ENCODE peak calls at places on chromosomes 7 and 10, in seven cellular contexts. One of them, this sample, is unnamed. For H3K4me1, the result is how much of the 10 kb centered on the place peaks cover.

GRCh38 chr10:2895616-2896196 is 171.6 kb upstream of the PFKP start:
- DNase-seq in tibial artery: no peak
- DNase-seq in mammary epithelial cell: no peak
- DNase-seq in heart left ventricle: no peak
- DNase-seq in vagina: peak
- DNase-seq in GM12878: no peak
- DNase-seq in fibroblast of lung: no peak
- DNase-seq in this sample: no peak

GRCh38 chr10:107091126-107091525 is 73.4 kb downstream of the SORCS1 start:
- DNase-seq in tibial artery: no peak
- DNase-seq in mammary epithelial cell: no peak
- DNase-seq in heart left ventricle: no peak
- DNase-seq in vagina: no peak
- DNase-seq in GM12878: no peak
- DNase-seq in fibroblast of lung: no peak
- DNase-seq in this sample: no peak

GRCh38 chr7:716636-717035 is 9.9 kb upstream of the DNAAF5 start:
- DNase-seq in tibial artery: no peak
- DNase-seq in mammary epithelial cell: no peak
- DNase-seq in heart left ventricle: no peak
- DNase-seq in vagina: no peak
- DNase-seq in GM12878: no peak
- DNase-seq in fibroblast of lung: no peak
- DNase-seq in this sample: no peak

GRCh38 chr7:27188666-27189559 is 3.9 kb upstream of the HOXA11 start:
- DNase-seq in tibial artery: peak
- DNase-seq in mammary epithelial cell: no peak
- DNase-seq in heart left ventricle: peak
- DNase-seq in vagina: no peak
- DNase-seq in GM12878: no peak
- DNase-seq in fibroblast of lung: no peak
- DNase-seq in this sample: peak

GRCh38 chr10:68560201-68560915 is at the start of gene TET1:
- DNase-seq in tibial artery: peak
- DNase-seq in mammary epithelial cell: peak
- DNase-seq in heart left ventricle: peak
- DNase-seq in vagina: no peak
- DNase-seq in GM12878: no peak
- DNase-seq in fibroblast of lung: peak
- DNase-seq in this sample: peak

GRCh38 chr10:28914721-28915120 is 237.4 kb downstream of the BAMBI start:
- DNase-seq in tibial artery: no peak
- DNase-seq in mammary epithelial cell: no peak
- DNase-seq in heart left ventricle: no peak
- DNase-seq in vagina: no peak
- DNase-seq in GM12878: no peak
- DNase-seq in fibroblast of lung: no peak
- DNase-seq in this sample: no peak

GRCh38 chr10:51501396-51501795 is 198.0 kb downstream of the CSTF2T start:
- DNase-seq in tibial artery: no peak
- DNase-seq in mammary epithelial cell: no peak
- DNase-seq in heart left ventricle: no peak
- DNase-seq in vagina: no peak
- DNase-seq in GM12878: no peak
- DNase-seq in fibroblast of lung: peak
- DNase-seq in this sample: no peak

GRCh38 chr10:130000918-130001317 is 36.8 kb upstream of the EBF3 start:
- DNase-seq in tibial artery: no peak
- DNase-seq in mammary epithelial cell: no peak
- DNase-seq in heart left ventricle: no peak
- DNase-seq in vagina: no peak
- DNase-seq in GM12878: no peak
- DNase-seq in fibroblast of lung: no peak
- DNase-seq in this sample: no peak

GRCh38 chr7:136033413-136034031 is 56.4 kb upstream of the MTPN start:
- DNase-seq in tibial artery: no peak
- DNase-seq in mammary epithelial cell: no peak
- DNase-seq in heart left ventricle: no peak
- DNase-seq in vagina: no peak
- DNase-seq in GM12878: no peak
- DNase-seq in fibroblast of lung: no peak
- DNase-seq in this sample: no peak

GRCh38 chr10:125012851-125013528 is 71.1 kb downstream of the ZRANB1 start:
- DNase-seq in tibial artery: no peak
- DNase-seq in mammary epithelial cell: no peak
- DNase-seq in heart left ventricle: peak
- DNase-seq in vagina: no peak
- DNase-seq in GM12878: no peak
- DNase-seq in fibroblast of lung: no peak
- DNase-seq in this sample: no peak

GRCh38 chr10:1631282-1631681 is 106.0 kb downstream of the ADARB2 start:
- DNase-seq in tibial artery: no peak
- DNase-seq in mammary epithelial cell: no peak
- DNase-seq in heart left ventricle: no peak
- DNase-seq in vagina: peak
- DNase-seq in GM12878: no peak
- DNase-seq in fibroblast of lung: no peak
- DNase-seq in this sample: no peak

GRCh38 chr10:130333185-130333584 is 197.0 kb downstream of the GLRX3 start:
- DNase-seq in tibial artery: no peak
- DNase-seq in mammary epithelial cell: no peak
- DNase-seq in heart left ventricle: no peak
- DNase-seq in vagina: peak
- DNase-seq in GM12878: no peak
- DNase-seq in fibroblast of lung: no peak
- DNase-seq in this sample: no peak

GRCh38 chr10:76024460-76025123 is 593.2 kb downstream of the LRMDA start:
- DNase-seq in tibial artery: no peak
- DNase-seq in mammary epithelial cell: no peak
- DNase-seq in heart left ventricle: no peak
- DNase-seq in vagina: no peak
- DNase-seq in GM12878: no peak
- DNase-seq in fibroblast of lung: no peak
- DNase-seq in this sample: no peak

GRCh38 chr10:91756286-91756685 is 41.9 kb upstream of the TNKS2 start:
- DNase-seq in tibial artery: no peak
- DNase-seq in mammary epithelial cell: no peak
- DNase-seq in heart left ventricle: no peak
- DNase-seq in vagina: no peak
- DNase-seq in GM12878: no peak
- DNase-seq in fibroblast of lung: peak
- DNase-seq in this sample: no peak

DNA sequence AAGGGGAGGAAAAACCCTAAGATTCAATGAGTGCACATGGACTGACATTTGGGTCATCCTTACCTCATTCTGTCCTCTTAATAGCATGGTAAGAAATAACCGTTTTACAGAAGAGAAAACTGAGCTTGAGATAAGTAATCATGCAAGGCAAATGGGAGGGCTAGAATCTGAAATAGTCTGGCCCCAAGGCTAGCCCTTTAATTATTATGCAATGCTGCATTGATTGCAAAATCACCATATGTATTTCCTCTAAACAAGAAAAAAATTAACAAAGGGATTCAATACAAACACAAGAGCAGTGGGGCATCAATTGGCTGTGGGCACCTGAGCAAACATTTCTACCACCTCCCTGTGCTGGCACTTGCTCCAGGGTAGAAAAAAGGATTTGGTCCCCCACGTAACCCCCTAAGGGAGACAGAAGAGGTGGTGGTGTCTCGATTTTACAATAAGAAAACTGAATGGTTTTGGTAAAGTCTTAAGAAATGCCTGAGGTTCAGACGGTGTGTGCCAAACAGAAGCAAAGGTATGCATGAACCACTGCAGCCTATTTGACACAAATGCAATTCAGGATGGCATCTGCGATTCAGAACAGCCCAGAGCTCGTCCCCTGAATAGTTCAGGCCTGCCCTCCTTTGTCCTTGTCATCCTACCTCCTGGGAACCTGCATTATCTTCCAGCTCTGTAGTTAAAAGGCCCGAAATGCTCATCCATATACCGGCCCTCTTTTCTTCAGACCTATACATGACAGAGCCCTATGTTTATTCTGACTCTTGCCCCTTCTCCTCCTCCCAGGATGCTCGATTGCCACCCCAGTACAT is 23.6 kb downstream of the PIP4K2A start:
- DNase-seq in tibial artery: no peak
- DNase-seq in mammary epithelial cell: no peak
- DNase-seq in heart left ventricle: no peak
- DNase-seq in vagina: no peak
- DNase-seq in GM12878: no peak
- DNase-seq in fibroblast of lung: peak
- DNase-seq in this sample: no peak
- H3K4me1 ChIP-seq in tibial artery: under half
- H3K4me1 ChIP-seq in mammary epithelial cell: under half
- H3K4me1 ChIP-seq in heart left ventricle: under half
- H3K4me1 ChIP-seq in vagina: under half
- H3K4me1 ChIP-seq in GM12878: under half
- H3K4me1 ChIP-seq in fibroblast of lung: under half
- H3K4me1 ChIP-seq in this sample: under half

DNA sequence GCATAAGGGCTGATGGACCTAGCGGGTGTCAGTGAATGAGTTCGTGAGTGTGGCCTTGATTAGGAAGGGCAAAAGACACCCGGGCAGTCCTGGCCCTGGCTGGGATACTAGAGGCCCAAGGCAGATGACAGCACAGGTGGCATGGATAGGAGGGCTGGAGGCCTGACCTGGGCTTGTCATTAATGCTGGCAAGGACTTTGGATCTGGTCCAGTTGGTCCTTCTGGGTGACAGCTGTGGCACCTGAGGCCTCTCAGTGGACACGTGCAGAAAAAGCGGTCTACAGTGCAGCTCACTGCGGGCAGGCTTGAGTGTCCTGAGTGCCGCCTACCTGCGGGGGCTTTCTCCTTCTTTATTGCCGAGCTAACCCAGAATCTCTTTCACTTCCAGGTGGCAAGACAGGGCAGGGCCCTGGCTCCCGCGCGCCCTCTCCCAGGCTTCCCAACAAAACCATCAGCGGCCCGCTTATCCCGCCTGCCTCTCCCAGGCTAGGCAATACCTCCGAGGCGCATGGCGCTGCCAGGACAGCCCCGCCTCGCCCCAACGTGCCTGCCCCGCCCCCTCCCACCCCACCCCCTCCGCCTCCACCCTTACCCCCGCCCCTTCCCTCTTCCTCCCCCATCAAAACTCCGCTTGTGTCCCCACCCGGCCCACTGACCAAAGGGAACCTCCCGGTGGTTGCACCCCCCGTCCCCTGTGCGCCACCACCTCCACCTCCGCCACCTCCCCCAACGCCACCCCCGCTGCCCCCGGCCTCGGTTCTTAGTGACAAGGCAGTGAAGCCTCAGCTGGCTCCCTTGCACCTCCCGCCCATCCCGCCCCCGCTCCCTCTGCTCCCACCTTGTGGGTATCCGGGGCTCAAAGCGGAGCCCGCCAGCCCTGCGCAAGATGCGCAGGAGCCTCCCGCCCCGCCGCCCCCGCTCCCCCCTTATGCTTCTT is 77.4 kb downstream of the WIPF3 start:
- DNase-seq in tibial artery: no peak
- DNase-seq in mammary epithelial cell: no peak
- DNase-seq in heart left ventricle: no peak
- DNase-seq in vagina: peak
- DNase-seq in GM12878: no peak
- DNase-seq in fibroblast of lung: no peak
- DNase-seq in this sample: no peak
- H3K4me3 ChIP-seq in tibial artery: peak
- H3K4me3 ChIP-seq in mammary epithelial cell: no peak
- H3K4me3 ChIP-seq in heart left ventricle: no peak
- H3K4me3 ChIP-seq in vagina: peak
- H3K4me3 ChIP-seq in GM12878: no peak
- H3K4me3 ChIP-seq in fibroblast of lung: no peak
- H3K4me3 ChIP-seq in this sample: no peak

DNA sequence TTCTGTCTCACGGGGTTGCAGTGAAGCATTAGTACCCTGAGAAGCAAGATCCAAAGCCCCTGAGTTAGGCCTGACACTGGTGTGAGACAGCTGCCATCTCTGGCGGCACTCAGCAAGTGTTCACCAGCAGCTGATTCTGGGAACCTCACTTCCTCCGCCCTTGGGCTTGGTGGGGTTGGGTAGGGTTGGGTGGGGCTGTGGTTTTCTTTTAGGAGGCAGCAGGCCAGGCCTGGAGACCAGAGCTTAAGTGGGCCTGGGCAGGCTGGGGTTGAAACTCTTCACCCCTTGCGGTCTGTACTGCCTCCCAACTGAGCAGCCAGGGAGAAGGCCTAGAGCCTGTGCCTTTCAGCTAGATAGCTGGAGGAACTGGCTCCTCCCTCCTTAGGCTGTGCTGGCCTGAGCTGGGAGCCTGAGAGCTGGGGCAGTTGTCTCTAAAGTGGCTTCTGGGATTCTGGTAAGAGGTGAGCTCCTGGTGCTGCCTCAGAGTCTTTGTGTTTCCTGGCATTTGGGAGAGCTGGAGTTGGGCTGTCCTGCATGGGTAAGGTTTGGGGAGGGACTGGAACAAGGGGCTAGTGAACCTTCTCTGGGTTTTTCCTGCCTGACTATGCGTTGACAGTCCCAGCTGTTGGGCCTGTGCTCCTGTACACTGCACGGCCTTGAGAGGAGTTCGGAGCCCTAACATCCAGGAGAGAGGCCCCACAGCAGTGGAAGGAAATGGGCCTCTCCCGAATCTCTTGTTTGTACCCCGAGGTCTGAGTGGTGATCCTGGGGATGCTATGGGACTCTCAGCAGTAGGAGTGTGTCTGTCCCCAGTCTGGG is 5.1 kb downstream of the TSPAN14 start:
- DNase-seq in tibial artery: peak
- DNase-seq in mammary epithelial cell: peak
- DNase-seq in heart left ventricle: peak
- DNase-seq in vagina: no peak
- DNase-seq in GM12878: peak
- DNase-seq in fibroblast of lung: peak
- DNase-seq in this sample: peak
- TF ChIP-seq CTCF in tibial artery: no peak
- TF ChIP-seq CTCF in mammary epithelial cell: peak
- TF ChIP-seq CTCF in heart left ventricle: no peak
- TF ChIP-seq CTCF in vagina: no peak
- TF ChIP-seq CTCF in GM12878: peak
- TF ChIP-seq CTCF in fibroblast of lung: no peak
- TF ChIP-seq CTCF in this sample: no peak

GRCh38 chr10:86023931-86024554 is 342.6 kb downstream of the GRID1 start:
- DNase-seq in tibial artery: no peak
- DNase-seq in mammary epithelial cell: no peak
- DNase-seq in heart left ventricle: no peak
- DNase-seq in vagina: no peak
- DNase-seq in GM12878: no peak
- DNase-seq in fibroblast of lung: no peak
- DNase-seq in this sample: no peak

GRCh38 chr10:86025509-86025908 is 341.1 kb downstream of the GRID1 start:
- DNase-seq in tibial artery: no peak
- DNase-seq in mammary epithelial cell: no peak
- DNase-seq in heart left ventricle: no peak
- DNase-seq in vagina: no peak
- DNase-seq in GM12878: no peak
- DNase-seq in fibroblast of lung: no peak
- DNase-seq in this sample: no peak

GRCh38 chr10:86022906-86023305 is 343.7 kb downstream of the GRID1 start:
- DNase-seq in tibial artery: no peak
- DNase-seq in mammary epithelial cell: no peak
- DNase-seq in heart left ventricle: no peak
- DNase-seq in vagina: peak
- DNase-seq in GM12878: no peak
- DNase-seq in fibroblast of lung: no peak
- DNase-seq in this sample: no peak

GRCh38 chr10:86023336-86023735 is 343.3 kb downstream of the GRID1 start:
- DNase-seq in tibial artery: no peak
- DNase-seq in mammary epithelial cell: no peak
- DNase-seq in heart left ventricle: no peak
- DNase-seq in vagina: no peak
- DNase-seq in GM12878: no peak
- DNase-seq in fibroblast of lung: no peak
- DNase-seq in this sample: no peak

GRCh38 chr10:86024555-86025001 is 342.0 kb downstream of the GRID1 start:
- DNase-seq in tibial artery: no peak
- DNase-seq in mammary epithelial cell: no peak
- DNase-seq in heart left ventricle: no peak
- DNase-seq in vagina: no peak
- DNase-seq in GM12878: no peak
- DNase-seq in fibroblast of lung: no peak
- DNase-seq in this sample: no peak
- H3K4me1 ChIP-seq in tibial artery: under half
- H3K4me1 ChIP-seq in mammary epithelial cell: under half
- H3K4me1 ChIP-seq in heart left ventricle: under half
- H3K4me1 ChIP-seq in vagina: under half
- H3K4me1 ChIP-seq in GM12878: under half
- H3K4me1 ChIP-seq in fibroblast of lung: under half
- H3K4me1 ChIP-seq in this sample: under half